ENCODE peak calls at places on chromosome 15, in six cellular contexts. One of them, this sample, is unnamed. For H3K4me1, the result is how much of the 10 kb centered on the place peaks cover.

GRCh38 chr15:77191230-77191834 is 120.4 kb upstream of the TSPAN3 start:
- DNase-seq in astrocyte: no peak
- DNase-seq in cardiac muscle cell: no peak
- DNase-seq in aorta: no peak
- DNase-seq in right cardiac atrium: no peak
- DNase-seq in A549: no peak
- DNase-seq in this sample: no peak

GRCh38 chr15:81029416-81030367 is 29.0 kb downstream of the TLNRD1 start:
- DNase-seq in cardiac muscle cell: no peak
- DNase-seq in A549: peak
- DNase-seq in aorta: no peak
- DNase-seq in astrocyte: peak
- DNase-seq in right cardiac atrium: no peak
- DNase-seq in this sample: no peak

GRCh38 chr15:52095597-52096262 is 16.8 kb downstream of the BCL2L10 start:
- DNase-seq in cardiac muscle cell: peak
- DNase-seq in right cardiac atrium: no peak
- DNase-seq in aorta: no peak
- DNase-seq in A549: peak
- DNase-seq in astrocyte: peak
- DNase-seq in this sample: no peak

GRCh38 chr15:66404532-66404931 is 17.8 kb downstream of the MAP2K1 start:
- DNase-seq in A549: no peak
- DNase-seq in right cardiac atrium: no peak
- DNase-seq in cardiac muscle cell: no peak
- DNase-seq in aorta: no peak
- DNase-seq in astrocyte: no peak
- DNase-seq in this sample: no peak

GRCh38 chr15:78070049-78070698 is 7.3 kb downstream of the TBC1D2B start:
- DNase-seq in aorta: peak
- DNase-seq in right cardiac atrium: no peak
- DNase-seq in A549: no peak
- DNase-seq in astrocyte: no peak
- DNase-seq in cardiac muscle cell: no peak
- DNase-seq in this sample: peak

GRCh38 chr15:57962887-57963286 is 102.6 kb downstream of the ALDH1A2 start:
- DNase-seq in A549: no peak
- DNase-seq in astrocyte: no peak
- DNase-seq in right cardiac atrium: no peak
- DNase-seq in aorta: no peak
- DNase-seq in cardiac muscle cell: peak
- DNase-seq in this sample: no peak

GRCh38 chr15:51172190-51172589 is 77.5 kb upstream of the TNFAIP8L3 start:
- DNase-seq in astrocyte: peak
- DNase-seq in cardiac muscle cell: peak
- DNase-seq in right cardiac atrium: no peak
- DNase-seq in aorta: no peak
- DNase-seq in A549: no peak
- DNase-seq in this sample: no peak

GRCh38 chr15:99123706-99124451 is 19.0 kb downstream of the SYNM start:
- DNase-seq in astrocyte: peak
- DNase-seq in right cardiac atrium: peak
- DNase-seq in aorta: peak
- DNase-seq in A549: peak
- DNase-seq in cardiac muscle cell: peak
- DNase-seq in this sample: peak

GRCh38 chr15:80479191-80479590 is 75.0 kb downstream of the ARNT2 start:
- DNase-seq in cardiac muscle cell: no peak
- DNase-seq in astrocyte: no peak
- DNase-seq in aorta: no peak
- DNase-seq in A549: no peak
- DNase-seq in right cardiac atrium: no peak
- DNase-seq in this sample: no peak

GRCh38 chr15:92095691-92096090 is 242.2 kb downstream of the SLCO3A1 start:
- DNase-seq in cardiac muscle cell: no peak
- DNase-seq in astrocyte: no peak
- DNase-seq in A549: no peak
- DNase-seq in aorta: no peak
- DNase-seq in right cardiac atrium: no peak
- DNase-seq in this sample: no peak

GRCh38 chr15:24858737-24859601 is 95.8 kb upstream of the SNRPN start:
- DNase-seq in cardiac muscle cell: no peak
- DNase-seq in A549: no peak
- DNase-seq in right cardiac atrium: no peak
- DNase-seq in astrocyte: peak
- DNase-seq in aorta: no peak
- DNase-seq in this sample: peak

GRCh38 chr15:23606226-23606625 is 40.8 kb downstream of the MKRN3 start:
- DNase-seq in aorta: no peak
- DNase-seq in astrocyte: no peak
- DNase-seq in A549: no peak
- DNase-seq in cardiac muscle cell: no peak
- DNase-seq in right cardiac atrium: no peak
- DNase-seq in this sample: no peak

GRCh38 chr15:51110171-51110570 is 15.5 kb upstream of the TNFAIP8L3 start:
- DNase-seq in right cardiac atrium: no peak
- DNase-seq in cardiac muscle cell: no peak
- DNase-seq in aorta: no peak
- DNase-seq in A549: no peak
- DNase-seq in astrocyte: no peak
- DNase-seq in this sample: no peak

GRCh38 chr15:81168680-81169079 is 28.0 kb upstream of the IL16 start:
- DNase-seq in A549: no peak
- DNase-seq in cardiac muscle cell: no peak
- DNase-seq in astrocyte: no peak
- DNase-seq in aorta: no peak
- DNase-seq in right cardiac atrium: no peak
- DNase-seq in this sample: no peak

GRCh38 chr15:69610264-69610663 is 157.6 kb downstream of the RPLP1 start:
- DNase-seq in cardiac muscle cell: peak
- DNase-seq in A549: no peak
- DNase-seq in astrocyte: no peak
- DNase-seq in aorta: no peak
- DNase-seq in right cardiac atrium: no peak
- DNase-seq in this sample: no peak

GRCh38 chr15:59154268-59154667 is 49.3 kb downstream of the CCNB2 start:
- DNase-seq in astrocyte: no peak
- DNase-seq in right cardiac atrium: no peak
- DNase-seq in aorta: no peak
- DNase-seq in cardiac muscle cell: no peak
- DNase-seq in A549: no peak
- DNase-seq in this sample: no peak

GRCh38 chr15:77578641-77579372 is 53.9 kb downstream of the LINGO1 start:
- DNase-seq in astrocyte: no peak
- DNase-seq in right cardiac atrium: no peak
- DNase-seq in A549: no peak
- DNase-seq in aorta: no peak
- DNase-seq in cardiac muscle cell: no peak
- DNase-seq in this sample: peak

GRCh38 chr15:20106026-20106425 is 435.6 kb downstream of the GOLGA6L6 start:
- DNase-seq in aorta: peak
- DNase-seq in astrocyte: no peak
- DNase-seq in right cardiac atrium: peak
- DNase-seq in cardiac muscle cell: no peak
- DNase-seq in A549: no peak
- DNase-seq in this sample: peak

GRCh38 chr15:68818671-68819450 is 1.8 kb downstream of the ANP32A start:
- DNase-seq in aorta: peak
- DNase-seq in astrocyte: no peak
- DNase-seq in cardiac muscle cell: peak
- DNase-seq in A549: peak
- DNase-seq in right cardiac atrium: peak
- DNase-seq in this sample: peak

GRCh38 chr15:98799461-98799971 is 151.2 kb downstream of the IGF1R start:
- DNase-seq in cardiac muscle cell: peak
- DNase-seq in A549: peak
- DNase-seq in right cardiac atrium: no peak
- DNase-seq in astrocyte: no peak
- DNase-seq in aorta: no peak
- DNase-seq in this sample: no peak

GRCh38 chr15:85289677-85290365 is 90.6 kb upstream of the AKAP13 start:
- DNase-seq in cardiac muscle cell: peak
- DNase-seq in astrocyte: peak
- DNase-seq in A549: peak
- DNase-seq in right cardiac atrium: peak
- DNase-seq in aorta: no peak
- DNase-seq in this sample: peak

GRCh38 chr15:71329509-71330260 is 214.4 kb downstream of the THSD4 start:
- DNase-seq in right cardiac atrium: no peak
- DNase-seq in cardiac muscle cell: peak
- DNase-seq in astrocyte: peak
- DNase-seq in A549: peak
- DNase-seq in aorta: peak
- DNase-seq in this sample: no peak

GRCh38 chr15:100760357-100760903 is 119.2 kb upstream of the ALDH1A3 start:
- DNase-seq in right cardiac atrium: no peak
- DNase-seq in astrocyte: no peak
- DNase-seq in cardiac muscle cell: no peak
- DNase-seq in A549: peak
- DNase-seq in aorta: no peak
- DNase-seq in this sample: no peak
- H3K4me3 ChIP-seq in right cardiac atrium: no peak
- H3K4me3 ChIP-seq in astrocyte: no peak
- H3K4me3 ChIP-seq in cardiac muscle cell: no peak
- H3K4me3 ChIP-seq in A549: peak
- H3K4me3 ChIP-seq in aorta: no peak
- H3K4me3 ChIP-seq in this sample: no peak

GRCh38 chr15:55289573-55290360 is at the start of gene RAB27A:
- DNase-seq in aorta: peak
- DNase-seq in A549: peak
- DNase-seq in right cardiac atrium: peak
- DNase-seq in astrocyte: peak
- DNase-seq in cardiac muscle cell: peak
- DNase-seq in this sample: peak

GRCh38 chr15:55290361-55291057 is 896 bp upstream of the RAB27A start:
- DNase-seq in right cardiac atrium: peak
- DNase-seq in astrocyte: peak
- DNase-seq in aorta: peak
- DNase-seq in cardiac muscle cell: peak
- DNase-seq in A549: peak
- DNase-seq in this sample: peak

GRCh38 chr15:55284461-55284860 is 5.2 kb downstream of the RAB27A start:
- DNase-seq in right cardiac atrium: no peak
- DNase-seq in cardiac muscle cell: no peak
- DNase-seq in aorta: no peak
- DNase-seq in astrocyte: no peak
- DNase-seq in A549: no peak
- DNase-seq in this sample: no peak

GRCh38 chr15:55289011-55289572 is 521 bp downstream of the RAB27A start:
- DNase-seq in right cardiac atrium: peak
- DNase-seq in A549: peak
- DNase-seq in cardiac muscle cell: peak
- DNase-seq in astrocyte: peak
- DNase-seq in aorta: peak
- DNase-seq in this sample: peak

DNA sequence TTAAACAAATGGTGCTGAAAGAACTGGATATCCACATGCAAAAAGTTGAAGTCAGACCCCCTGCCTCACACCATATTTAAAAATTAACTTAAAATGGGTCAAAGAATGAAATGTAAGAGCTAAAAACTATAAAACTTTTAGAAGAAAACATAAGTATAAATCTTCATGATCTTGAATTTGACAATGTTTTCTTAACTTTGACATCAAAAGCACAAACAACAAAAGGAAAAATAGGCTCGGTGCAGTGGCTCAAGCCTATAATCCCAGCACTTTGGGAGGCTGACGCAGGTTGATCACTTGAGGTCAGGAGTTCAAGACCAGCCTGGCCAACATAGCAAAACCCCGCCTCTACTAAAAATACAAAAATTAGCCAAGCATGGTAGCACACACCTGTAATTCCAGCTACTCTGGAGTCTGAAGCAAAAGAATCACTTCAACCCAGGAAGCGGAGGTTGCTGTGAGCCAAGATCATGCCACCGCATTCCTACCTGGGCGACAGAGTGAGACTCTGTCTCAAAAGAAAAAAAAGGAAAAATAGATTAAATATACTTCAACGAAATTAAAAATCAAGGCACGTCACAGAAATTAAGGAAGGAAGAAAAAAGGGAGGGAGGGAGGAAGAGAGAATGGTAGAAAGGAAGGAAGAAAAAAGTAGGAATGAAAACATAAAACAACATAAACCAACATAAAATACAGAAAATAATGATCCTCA is 1.5 kb downstream of the RAB27A start:
- DNase-seq in cardiac muscle cell: no peak
- DNase-seq in right cardiac atrium: no peak
- DNase-seq in aorta: no peak
- DNase-seq in A549: no peak
- DNase-seq in astrocyte: no peak
- DNase-seq in this sample: no peak
- H3K27ac ChIP-seq in cardiac muscle cell: no peak
- H3K27ac ChIP-seq in right cardiac atrium: no peak
- H3K27ac ChIP-seq in aorta: no peak
- H3K27ac ChIP-seq in A549: no peak
- H3K27ac ChIP-seq in astrocyte: no peak
- H3K27ac ChIP-seq in this sample: no peak

GRCh38 chr15:67771201-67771600 is 54.1 kb upstream of the SKOR1 start:
- DNase-seq in astrocyte: no peak
- DNase-seq in cardiac muscle cell: no peak
- DNase-seq in A549: no peak
- DNase-seq in aorta: no peak
- DNase-seq in right cardiac atrium: no peak
- DNase-seq in this sample: no peak
- H3K4me1 ChIP-seq in astrocyte: under half
- H3K4me1 ChIP-seq in cardiac muscle cell: under half
- H3K4me1 ChIP-seq in A549: under half
- H3K4me1 ChIP-seq in aorta: under half
- H3K4me1 ChIP-seq in right cardiac atrium: under half
- H3K4me1 ChIP-seq in this sample: under half

GRCh38 chr15:29269485-29270168 is at the start of gene NSMCE3:
- DNase-seq in cardiac muscle cell: peak
- DNase-seq in right cardiac atrium: peak
- DNase-seq in A549: peak
- DNase-seq in aorta: peak
- DNase-seq in astrocyte: peak
- DNase-seq in this sample: peak
- H3K4me3 ChIP-seq in cardiac muscle cell: peak
- H3K4me3 ChIP-seq in right cardiac atrium: peak
- H3K4me3 ChIP-seq in A549: peak
- H3K4me3 ChIP-seq in aorta: peak
- H3K4me3 ChIP-seq in astrocyte: peak
- H3K4me3 ChIP-seq in this sample: peak

GRCh38 chr15:45169608-45170480 is 17.9 kb downstream of the SHF start:
- DNase-seq in right cardiac atrium: no peak
- DNase-seq in cardiac muscle cell: no peak
- DNase-seq in aorta: no peak
- DNase-seq in A549: no peak
- DNase-seq in astrocyte: no peak
- DNase-seq in this sample: no peak
- H3K27ac ChIP-seq in right cardiac atrium: no peak
- H3K27ac ChIP-seq in cardiac muscle cell: peak
- H3K27ac ChIP-seq in aorta: no peak
- H3K27ac ChIP-seq in A549: no peak
- H3K27ac ChIP-seq in astrocyte: no peak
- H3K27ac ChIP-seq in this sample: no peak